ENCODE peak calls at places on chromosomes 7 and 10, in eight cellular contexts. M is kidney epithelial cell; G is activated CD4-positive, alpha-beta T cell treated with anti-CD3 and anti-CD28 coated beads for 36 hours; K is naive B cell; T is mucosa of descending colon; A is T-helper 22 cell; B is endothelial cell; Z is iPS-NIHi11. X is an unnamed sample.

GRCh38 chr7:47534322-47535032 is 47.4 kb downstream of the TNS3 start:
- DNase-seq in A (no peak), K (no peak), B (no peak), M (peak), G (no peak), Z (peak), T (no peak), X (no peak)

GRCh38 chr7:151008511-151009323 is 15.6 kb downstream of the ATG9B start:
- DNase-seq in M (no peak), T (peak), G (peak), Z (peak), B (peak), A (peak), K (peak), X (no peak)

GRCh38 chr10:130018253-130018652 is 54.2 kb upstream of the EBF3 start:
- DNase-seq in T (no peak), B (no peak), Z (no peak), A (no peak), G (peak), K (no peak), M (no peak), X (no peak)

GRCh38 chr7:151342102-151342646 is 562 bp downstream of the NUB1 start:
- DNase-seq in G (no peak), B (no peak), A (no peak), Z (no peak), K (peak), T (no peak), M (no peak), X (no peak)

GRCh38 chr10:70920519-70920918 is 32.2 kb upstream of the PCBD1 start:
- DNase-seq in G (no peak), Z (peak), K (no peak), M (no peak), B (no peak), T (peak), A (no peak), X (no peak)

GRCh38 chr10:124043310-124044142 is 49.9 kb downstream of the CHST15 start:
- DNase-seq in G (no peak), T (no peak), Z (no peak), B (no peak), K (peak), M (no peak), A (no peak), X (no peak)

GRCh38 chr10:12535656-12536055 is 186.3 kb downstream of the CAMK1D start:
- DNase-seq in K (no peak), Z (no peak), T (no peak), A (no peak), M (no peak), G (no peak), B (no peak), X (no peak)

GRCh38 chr10:47357131-47357582 is 9.0 kb downstream of the RBP3 start:
- DNase-seq in Z (no peak), K (no peak), M (no peak), G (no peak), T (no peak), A (no peak), B (no peak), X (no peak)

GRCh38 chr10:132554991-132555647 is 17.5 kb downstream of the INPP5A start:
- DNase-seq in B (no peak), G (peak), K (peak), Z (no peak), A (no peak), M (no peak), T (peak), X (peak)

GRCh38 chr10:52129410-52130178 is 184.5 kb upstream of the DKK1 start:
- DNase-seq in A (no peak), G (no peak), T (no peak), M (no peak), B (no peak), Z (no peak), K (no peak), X (no peak)

GRCh38 chr7:101746311-101746710 is 71.1 kb upstream of the CUX1 start:
- DNase-seq in Z (no peak), B (no peak), M (no peak), K (peak), T (no peak), G (no peak), A (no peak), X (no peak)

GRCh38 chr10:116041948-116042347 is 231.1 kb downstream of the GFRA1 start:
- DNase-seq in M (no peak), A (no peak), B (no peak), T (no peak), Z (no peak), G (no peak), K (no peak), X (no peak)

GRCh38 chr10:92891885-92892705 is 43.8 kb downstream of the EXOC6 start:
- DNase-seq in M (peak), A (no peak), T (peak), G (no peak), B (no peak), K (no peak), Z (peak), X (peak)

GRCh38 chr10:93514496-93514895 is 18.1 kb downstream of the CEP55 start:
- DNase-seq in Z (no peak), B (no peak), M (no peak), G (no peak), K (no peak), T (no peak), A (no peak), X (no peak)

GRCh38 chr7:104089622-104090021 is 100.2 kb upstream of the RELN start:
- DNase-seq in K (no peak), B (no peak), G (no peak), T (no peak), Z (no peak), A (no peak), M (no peak), X (no peak)

GRCh38 chr7:32670105-32670504 is 174.8 kb downstream of the AVL9 start:
- DNase-seq in T (no peak), A (no peak), K (no peak), G (no peak), Z (peak), B (no peak), M (peak), X (no peak)

GRCh38 chr7:107166702-107167426 is 1.9 kb upstream of the HBP1 start:
- DNase-seq in K (no peak), T (no peak), Z (no peak), A (no peak), G (no peak), M (no peak), B (no peak), X (no peak)

GRCh38 chr10:101136007-101136707 is 5.1 kb downstream of the TLX1 start:
- DNase-seq in Z (no peak), G (peak), K (no peak), M (no peak), A (no peak), B (no peak), T (no peak), X (no peak)

GRCh38 chr10:118496525-118496924 is 98.9 kb downstream of the PRLHR start:
- DNase-seq in A (no peak), K (no peak), G (no peak), B (no peak), Z (no peak), T (no peak), M (no peak), X (no peak)

GRCh38 chr10:87660484-87661133 is 931 bp downstream of the PAPSS2 start:
- DNase-seq in M (no peak), T (no peak), G (no peak), B (no peak), Z (no peak), A (no peak), K (no peak), X (peak)

GRCh38 chr7:378041-378420 is 88.1 kb downstream of the FOXL3 start:
- DNase-seq in T (no peak), G (no peak), A (no peak), K (no peak), Z (no peak), M (no peak), B (no peak), X (no peak)

GRCh38 chr7:85065306-85065705 is 121.5 kb downstream of the SEMA3D start:
- DNase-seq in A (no peak), Z (no peak), M (no peak), B (no peak), G (no peak), K (no peak), T (no peak), X (no peak)

GRCh38 chr7:104908636-104909035 is 105.4 kb upstream of the KMT2E start:
- DNase-seq in A (no peak), G (no peak), Z (no peak), M (no peak), B (no peak), T (no peak), K (no peak), X (no peak)

GRCh38 chr7:128060018-128060417 is 28.8 kb upstream of the LRRC4 start:
- DNase-seq in G (no peak), A (no peak), B (no peak), Z (no peak), T (no peak), M (no peak), K (no peak), X (no peak)

X was measured in right lobe of liver.